ENCODE peak calls at places on chromosomes 12 and 14, in eight cellular contexts. P, J, T, U, O, Z, W and F are unnamed samples. For H3K9me3 and H3K4me1, the result is how much of the 10 kb centered on the place peaks cover.

GRCh38 chr12:116172224-116172849 is 105.2 kb downstream of the MED13L start:
- DNase-seq in P (no peak), J (no peak), T (no peak), U (no peak), O (no peak), Z (no peak), W (peak), F (no peak)

GRCh38 chr12:5022465-5023061 is 21.1 kb upstream of the KCNA5 start:
- DNase-seq in P (no peak), J (peak), T (peak), U (peak), O (peak), Z (no peak), W (peak), F (no peak)

GRCh38 chr14:63926641-63927040 is 73.8 kb downstream of the SYNE2 start:
- DNase-seq in P (no peak), J (no peak), T (no peak), U (no peak), O (no peak), Z (no peak), W (no peak), F (no peak)

GRCh38 chr14:61516957-61517356 is 178.4 kb upstream of the HIF1A start:
- DNase-seq in P (no peak), J (no peak), T (no peak), U (no peak), O (no peak), Z (no peak), W (peak), F (no peak)

GRCh38 chr12:1797991-1798733 is 22.2 kb upstream of the LRTM2 start:
- DNase-seq in P (peak), J (peak), T (no peak), U (no peak), O (no peak), Z (no peak), W (no peak), F (peak)

GRCh38 chr14:51818748-51819386 is 41.5 kb upstream of the GNG2 start:
- DNase-seq in P (no peak), J (no peak), T (no peak), U (peak), O (no peak), Z (no peak), W (no peak), F (no peak)

GRCh38 chr14:43183916-43184315 is 1323.2 kb downstream of the FSCB start:
- DNase-seq in P (no peak), J (no peak), T (no peak), U (no peak), O (no peak), Z (no peak), W (no peak), F (no peak)

GRCh38 chr12:6542209-6543009 is 8.1 kb downstream of the GAPDH start:
- DNase-seq in P (no peak), J (no peak), T (no peak), U (no peak), O (no peak), Z (no peak), W (no peak), F (no peak)

GRCh38 chr12:114691196-114691595 is 7.2 kb upstream of the TBX3 start:
- DNase-seq in P (no peak), J (no peak), T (no peak), U (no peak), O (no peak), Z (no peak), W (no peak), F (no peak)

GRCh38 chr14:63323148-63323547 is 4.4 kb upstream of the GPHB5 start:
- DNase-seq in P (no peak), J (no peak), T (no peak), U (no peak), O (no peak), Z (no peak), W (peak), F (no peak)

GRCh38 chr14:85217412-85217811 is 312.5 kb upstream of the FLRT2 start:
- DNase-seq in P (no peak), J (no peak), T (no peak), U (no peak), O (no peak), Z (no peak), W (no peak), F (no peak)

GRCh38 chr12:109433618-109434017 is 43.5 kb downstream of the KCTD10 start:
- DNase-seq in P (no peak), J (no peak), T (peak), U (no peak), O (no peak), Z (no peak), W (no peak), F (no peak)

GRCh38 chr12:120639771-120640721 is at the start of gene CABP1:
- DNase-seq in P (no peak), J (peak), T (peak), U (peak), O (no peak), Z (no peak), W (no peak), F (no peak)

GRCh38 chr12:51678086-51678724 is 87.2 kb downstream of the SCN8A start:
- DNase-seq in P (no peak), J (no peak), T (peak), U (peak), O (peak), Z (no peak), W (peak), F (no peak)

GRCh38 chr12:68336754-68337343 is 4.7 kb upstream of the MDM1 start:
- DNase-seq in P (no peak), J (no peak), T (no peak), U (no peak), O (no peak), Z (no peak), W (no peak), F (no peak)

GRCh38 chr14:74979442-74980397 is 23.0 kb upstream of the EIF2B2 start:
- DNase-seq in P (no peak), J (no peak), T (no peak), U (no peak), O (no peak), Z (no peak), W (peak), F (no peak)

GRCh38 chr12:127550271-127550670 is 716.7 kb upstream of the TMEM132C start:
- DNase-seq in P (no peak), J (no peak), T (no peak), U (no peak), O (no peak), Z (no peak), W (no peak), F (no peak)

GRCh38 chr12:58850826-58851225 is 69.5 kb downstream of the LRIG3 start:
- DNase-seq in P (no peak), J (no peak), T (no peak), U (no peak), O (no peak), Z (no peak), W (no peak), F (no peak)

GRCh38 chr14:74988131-74988530 is 14.6 kb upstream of the EIF2B2 start:
- DNase-seq in P (no peak), J (no peak), T (peak), U (no peak), O (peak), Z (no peak), W (peak), F (no peak)

GRCh38 chr12:42565633-42566032 is 23.9 kb downstream of the PRICKLE1 start:
- DNase-seq in P (no peak), J (no peak), T (no peak), U (no peak), O (no peak), Z (no peak), W (peak), F (no peak)

GRCh38 chr12:2613674-2614073 is 181.1 kb upstream of the FKBP4 start:
- DNase-seq in P (no peak), J (no peak), T (peak), U (no peak), O (peak), Z (peak), W (peak), F (no peak)

GRCh38 chr12:126727656-126728055 is 1539.3 kb upstream of the TMEM132C start:
- DNase-seq in P (no peak), J (no peak), T (no peak), U (no peak), O (no peak), Z (no peak), W (no peak), F (no peak)

GRCh38 chr12:42326466-42327226 is 679 bp downstream of the PPHLN1 start:
- DNase-seq in P (no peak), J (peak), T (no peak), U (peak), O (no peak), Z (no peak), W (peak), F (no peak)

GRCh38 chr14:92719421-92719820 is 29.0 kb downstream of the LGMN start:
- DNase-seq in P (no peak), J (no peak), T (no peak), U (no peak), O (no peak), Z (no peak), W (no peak), F (no peak)
- TF ChIP-seq CTCF in P (no peak), J (no peak), T (no peak), U (no peak), O (no peak), Z (no peak), W (no peak), F (no peak)

DNA sequence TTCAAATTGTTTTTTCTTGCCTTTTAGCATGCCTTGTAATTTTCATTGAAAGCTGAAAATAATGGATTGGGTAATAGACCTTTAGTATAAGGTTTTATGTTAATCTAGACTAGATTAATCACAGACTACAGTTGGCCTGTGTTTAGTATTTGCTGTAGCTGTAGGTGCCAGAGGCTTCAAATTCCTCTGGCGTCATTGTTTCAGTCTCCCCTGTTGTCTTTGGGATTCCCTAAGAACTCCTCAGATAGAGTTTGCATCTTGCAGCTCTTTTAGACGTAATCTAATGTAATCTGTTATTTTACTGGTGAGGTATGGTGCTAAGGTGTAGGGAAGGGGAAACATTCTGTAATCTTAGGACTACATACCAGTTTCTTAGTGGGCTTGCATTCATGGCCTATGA is 113.0 kb downstream of the RGS6 start:
- DNase-seq in P (no peak), J (no peak), T (no peak), U (no peak), O (no peak), Z (no peak), W (no peak), F (no peak)
- H3K9me3 ChIP-seq in P (under half), J (under half), T (under half), U (under half), O (under half), Z (under half), W (under half), F (under half)

DNA sequence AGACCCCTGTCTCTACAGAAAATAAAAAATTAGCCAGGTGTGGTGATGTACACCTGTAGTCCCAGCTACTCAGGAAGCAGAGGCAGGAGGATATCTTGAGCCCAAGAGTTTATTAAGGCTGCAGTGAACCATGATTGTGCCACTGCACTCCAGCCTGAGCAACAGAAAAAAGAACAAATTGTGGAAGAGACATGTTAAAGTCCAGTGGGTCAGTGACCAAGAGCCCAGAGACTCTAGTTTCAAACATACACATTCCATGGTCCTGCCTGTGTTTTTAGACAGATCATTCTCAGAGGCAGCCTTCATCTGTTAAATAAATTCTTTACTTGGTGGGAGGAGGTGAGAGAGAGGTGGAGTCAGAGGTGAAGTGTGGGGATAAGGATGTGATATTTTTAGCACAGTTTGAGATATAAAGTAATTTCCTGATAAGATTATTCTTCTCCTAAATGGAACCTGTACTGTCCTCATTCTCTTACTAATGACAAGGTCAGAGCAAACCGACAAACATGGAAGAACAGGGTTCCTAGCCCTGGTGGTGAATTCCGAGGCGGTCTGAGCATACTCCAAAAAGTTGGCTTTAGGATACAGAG is 48.7 kb downstream of the RASSF3 start:
- DNase-seq in P (no peak), J (no peak), T (no peak), U (no peak), O (no peak), Z (no peak), W (no peak), F (no peak)
- H3K4me1 ChIP-seq in P (under half), J (under half), T (half or more), U (under half), O (under half), Z (under half), W (under half), F (half or more)

GRCh38 chr14:22047105-22047504 is 373.5 kb upstream of the OR4E1 start:
- DNase-seq in P (no peak), J (no peak), T (no peak), U (peak), O (no peak), Z (no peak), W (peak), F (no peak)
- TF ChIP-seq CTCF in P (peak), J (peak), T (no peak), U (peak), O (peak), Z (no peak), W (peak), F (peak)

GRCh38 chr14:106347291-106347778 is 821.0 kb downstream of the TMEM121 start:
- DNase-seq in P (no peak), J (no peak), T (no peak), U (no peak), O (no peak), Z (no peak), W (no peak), F (no peak)
- H3K9me3 ChIP-seq in P (under half), J (under half), T (under half), U (under half), O (under half), Z (under half), W (under half), F (under half)

DNA sequence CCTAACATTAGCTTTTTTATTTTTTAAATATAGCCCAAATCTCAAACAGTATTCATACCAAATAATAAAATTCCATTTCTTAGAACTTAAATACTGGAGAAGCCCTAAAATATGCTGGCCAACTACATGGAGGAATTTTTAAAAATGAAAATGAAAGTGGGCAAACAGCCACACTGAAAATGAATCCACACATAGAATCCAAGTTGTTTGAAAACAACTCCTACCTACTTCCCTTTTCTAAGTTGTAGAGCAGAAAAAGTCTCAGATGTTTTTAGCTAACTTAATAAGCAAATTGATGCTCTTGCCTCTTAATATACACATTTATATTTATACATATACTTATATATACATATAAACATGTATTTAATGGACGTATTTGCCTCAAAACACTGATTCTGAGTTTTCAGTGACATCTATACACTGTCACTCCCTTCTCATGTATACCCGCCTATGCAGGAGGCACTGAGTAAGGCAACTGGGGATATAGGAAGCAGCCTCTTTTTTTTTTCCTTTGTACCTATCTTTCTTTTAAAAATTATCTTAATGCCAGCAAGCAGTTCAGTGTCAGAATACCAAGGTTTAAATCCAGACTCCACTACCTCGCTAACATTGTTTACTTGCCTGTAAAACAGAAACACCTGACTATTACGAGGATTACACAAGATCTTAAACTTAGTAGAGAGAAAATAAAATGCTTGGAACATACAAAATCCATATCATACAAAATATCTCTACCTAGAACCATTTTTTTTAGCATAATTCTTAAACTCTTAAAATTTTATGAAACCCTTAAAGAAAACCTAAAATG is 13.3 kb downstream of the DICER1 start:
- DNase-seq in P (no peak), J (no peak), T (no peak), U (peak), O (no peak), Z (no peak), W (peak), F (no peak)
- H3K4me1 ChIP-seq in P (half or more), J (under half), T (under half), U (half or more), O (under half), Z (under half), W (under half), F (half or more)